ENCODE peak calls at places on chromosomes 1 and 21, in five cellular contexts. P is GM20000, K is nucleus accumbens, F is lower lobe of right lung, G is H9. L is an unnamed sample.

GRCh38 chr1:117290855-117291254 is 76.4 kb upstream of the MAN1A2 start:
- DNase-seq in P (no peak), K (no peak), F (no peak), G (no peak), L (peak)

GRCh38 chr21:44767834-44768831 is 33.5 kb downstream of the UBE2G2 start:
- DNase-seq in P (no peak), K (no peak), F (no peak), G (peak), L (no peak)

GRCh38 chr1:161950377-161950776 is 73.3 kb downstream of the OLFML2B start:
- DNase-seq in P (no peak), K (no peak), F (no peak), G (no peak), L (no peak)

GRCh38 chr21:46005481-46005881 is 23.9 kb downstream of the COL6A1 start:
- DNase-seq in P (no peak), K (no peak), F (no peak), G (peak), L (no peak)

GRCh38 chr1:162159515-162159914 is 90.0 kb downstream of the NOS1AP start:
- DNase-seq in P (no peak), K (no peak), F (no peak), G (no peak), L (no peak)

GRCh38 chr1:184118051-184118450 is 66.5 kb downstream of the TSEN15 start:
- DNase-seq in P (no peak), K (no peak), F (no peak), G (no peak), L (peak)

GRCh38 chr1:94362466-94363058 is 55.6 kb upstream of the ABCD3 start:
- DNase-seq in P (no peak), K (no peak), F (no peak), G (no peak), L (peak)

GRCh38 chr1:106978477-106979322 is 77.8 kb upstream of the PRMT6 start:
- DNase-seq in P (no peak), K (no peak), F (no peak), G (no peak), L (peak)

GRCh38 chr1:27071049-27071416 is 58.4 kb upstream of the TENT5B start:
- DNase-seq in P (no peak), K (no peak), F (no peak), G (peak), L (peak)

GRCh38 chr1:149927056-149927534 is 508 bp downstream of the SF3B4 start:
- DNase-seq in P (no peak), K (no peak), F (no peak), G (no peak), L (peak)

GRCh38 chr1:229186373-229187056 is 84.4 kb upstream of the RAB4A start:
- DNase-seq in P (peak), K (no peak), F (no peak), G (no peak), L (no peak)

GRCh38 chr1:198160946-198161614 is 4.3 kb downstream of the NEK7 start:
- DNase-seq in P (no peak), K (no peak), F (no peak), G (no peak), L (no peak)

GRCh38 chr1:7208647-7209180 is 423.5 kb downstream of the CAMTA1 start:
- DNase-seq in P (no peak), K (no peak), F (no peak), G (no peak), L (no peak)

GRCh38 chr1:182080955-182081582 is 19.6 kb upstream of the ZNF648 start:
- DNase-seq in P (peak), K (no peak), F (no peak), G (peak), L (peak)

GRCh38 chr1:44151332-44151731 is 9.9 kb upstream of the KLF18 start:
- DNase-seq in P (peak), K (no peak), F (no peak), G (no peak), L (no peak)

GRCh38 chr1:164720329-164721036 is 161.5 kb downstream of the PBX1 start:
- DNase-seq in P (no peak), K (no peak), F (no peak), G (no peak), L (no peak)

GRCh38 chr1:91024501-91025119 is 2.8 kb upstream of the ZNF644 start:
- DNase-seq in P (no peak), K (no peak), F (no peak), G (no peak), L (no peak)

GRCh38 chr1:11879311-11880180 is 20.8 kb upstream of the NPPB start:
- DNase-seq in P (no peak), K (no peak), F (no peak), G (no peak), L (no peak)

GRCh38 chr1:37575692-37576091 is 19.0 kb downstream of the DNALI1 start:
- DNase-seq in P (no peak), K (no peak), F (no peak), G (no peak), L (peak)

GRCh38 chr1:147334292-147334691 is 91.8 kb downstream of the CHD1L start:
- DNase-seq in P (no peak), K (no peak), F (no peak), G (no peak), L (no peak)

GRCh38 chr1:54229281-54229891 is 29.4 kb downstream of the MRPL37 start:
- DNase-seq in P (no peak), K (no peak), F (no peak), G (no peak), L (peak)

GRCh38 chr1:11068556-11069232 is 8.9 kb upstream of the SRM start:
- DNase-seq in P (no peak), K (no peak), F (peak), G (no peak), L (no peak)

GRCh38 chr1:27100797-27101491 is 54.0 kb downstream of the SLC9A1 start:
- DNase-seq in P (no peak), K (no peak), F (no peak), G (no peak), L (no peak)

GRCh38 chr1:52571783-52572182 is 18.9 kb upstream of the TUT4 start:
- DNase-seq in P (no peak), K (no peak), F (no peak), G (no peak), L (peak)

GRCh38 chr1:228211091-228211870 is 3.4 kb downstream of the OBSCN start:
- DNase-seq in P (peak), K (peak), F (peak), G (no peak), L (no peak)

GRCh38 chr1:80767711-80768110 is 1033.0 kb upstream of the ADGRL2 start:
- DNase-seq in P (no peak), K (no peak), F (no peak), G (no peak), L (no peak)

GRCh38 chr1:177925006-177925405 is 44.9 kb downstream of the SEC16B start:
- DNase-seq in P (no peak), K (no peak), F (no peak), G (no peak), L (no peak)

GRCh38 chr1:21668232-21669032 is 725 bp downstream of the RAP1GAP start:
- DNase-seq in P (peak), K (no peak), F (no peak), G (no peak), L (no peak)

GRCh38 chr1:193310569-193310968 is 124.2 kb upstream of the B3GALT2 start:
- DNase-seq in P (no peak), K (no peak), F (no peak), G (no peak), L (no peak)

GRCh38 chr1:229685149-229685548 is 59.1 kb downstream of the URB2 start:
- DNase-seq in P (no peak), K (no peak), F (no peak), G (no peak), L (no peak)

GRCh38 chr1:25997759-25998074 is at the start of gene PAFAH2:
- DNase-seq in P (no peak), K (no peak), F (peak), G (peak), L (no peak)

GRCh38 chr1:100240013-100240412 is 9.6 kb downstream of the DBT start:
- DNase-seq in P (no peak), K (no peak), F (no peak), G (no peak), L (no peak)

GRCh38 chr1:180927841-180928240 is 15.1 kb downstream of the KIAA1614 start:
- DNase-seq in P (no peak), K (no peak), F (no peak), G (no peak), L (no peak)

GRCh38 chr1:76288758-76289483 is 214.4 kb downstream of the ST6GALNAC3 start:
- DNase-seq in P (no peak), K (no peak), F (no peak), G (no peak), L (no peak)

GRCh38 chr1:32496127-32496526 is 31.3 kb downstream of the ZBTB8B start:
- DNase-seq in P (no peak), K (no peak), F (no peak), G (no peak), L (peak)

GRCh38 chr1:228836427-228836826 is 101.1 kb downstream of the RHOU start:
- DNase-seq in P (no peak), K (peak), F (no peak), G (no peak), L (no peak)

GRCh38 chr21:42330380-42331336 is 15.4 kb upstream of the TFF3 start:
- DNase-seq in P (peak), K (no peak), F (no peak), G (no peak), L (no peak)

GRCh38 chr1:223221686-223222085 is 78.6 kb upstream of the TLR5 start:
- DNase-seq in P (no peak), K (no peak), F (no peak), G (peak), L (no peak)

GRCh38 chr1:202017385-202018225 is 7.2 kb downstream of the ELF3 start:
- DNase-seq in P (no peak), K (no peak), F (peak), G (no peak), L (no peak)

L was measured in EL.